ENCODE peak calls at places on chromosome 16, in six cellular contexts. V, C, R, Y, I and Q are unnamed samples. For H3K27me3, the result is how much of the 10 kb centered on the place peaks cover.

GRCh38 chr16:86723699-86724098 is 145.3 kb downstream of the FOXL1 start:
- DNase-seq in V (no peak), I (no peak), C (no peak), Y (no peak), R (no peak), Q (no peak)

GRCh38 chr16:30767767-30768465 is 5.8 kb downstream of the RNF40 start:
- DNase-seq in I (peak), Y (no peak), V (no peak), R (no peak), C (no peak), Q (no peak)

GRCh38 chr16:55559933-55560516 is 6.5 kb upstream of the CAPNS2 start:
- DNase-seq in V (no peak), R (no peak), C (no peak), I (no peak), Y (no peak), Q (no peak)

GRCh38 chr16:8595783-8596182 is 5.5 kb upstream of the TMEM114 start:
- DNase-seq in C (no peak), V (no peak), I (no peak), Y (no peak), R (no peak), Q (no peak)

GRCh38 chr16:78317871-78318270 is 218.4 kb downstream of the WWOX start:
- DNase-seq in R (no peak), V (no peak), I (no peak), C (no peak), Y (no peak), Q (no peak)

GRCh38 chr16:30121741-30122620 is 1.0 kb downstream of the MAPK3 start:
- DNase-seq in V (no peak), Y (peak), C (no peak), R (peak), I (no peak), Q (no peak)

GRCh38 chr16:54244061-54244886 is 42.3 kb downstream of the IRX3 start:
- DNase-seq in Y (no peak), I (no peak), C (peak), R (no peak), V (no peak), Q (no peak)

GRCh38 chr16:50816901-50817555 is 75.1 kb downstream of the CYLD start:
- DNase-seq in V (no peak), R (no peak), I (peak), Y (peak), C (no peak), Q (no peak)

GRCh38 chr16:70529051-70529777 is 5.6 kb downstream of the SF3B3 start:
- DNase-seq in I (no peak), C (no peak), R (no peak), V (no peak), Y (no peak), Q (no peak)

GRCh38 chr16:64481497-64481896 is 640.4 kb downstream of the CDH11 start:
- DNase-seq in I (no peak), V (no peak), Y (no peak), C (no peak), R (no peak), Q (no peak)

GRCh38 chr16:87121816-87122215 is 195.4 kb downstream of the C16orf95 start:
- DNase-seq in V (no peak), C (no peak), I (no peak), R (no peak), Y (no peak), Q (no peak)

GRCh38 chr16:14244344-14245010 is 173.4 kb downstream of the MRTFB start:
- DNase-seq in R (no peak), C (no peak), V (no peak), Y (no peak), I (no peak), Q (no peak)

GRCh38 chr16:74603848-74604247 is 3.1 kb downstream of the GLG1 start:
- DNase-seq in V (no peak), C (no peak), I (no peak), R (peak), Y (no peak), Q (no peak)

GRCh38 chr16:20026673-20027072 is 47.0 kb downstream of the GPR139 start:
- DNase-seq in Y (no peak), I (no peak), C (no peak), V (no peak), R (no peak), Q (no peak)

GRCh38 chr16:47731252-47731651 is 270.1 kb downstream of the PHKB start:
- DNase-seq in R (peak), V (peak), I (no peak), Y (no peak), C (no peak), Q (no peak)

GRCh38 chr16:4900750-4901149 is 36.2 kb downstream of the PPL start:
- DNase-seq in R (no peak), Y (no peak), C (no peak), I (no peak), V (no peak), Q (no peak)

GRCh38 chr16:87931504-87931903 is 4.8 kb downstream of the CA5A start:
- DNase-seq in V (no peak), R (no peak), Y (no peak), C (no peak), I (no peak), Q (no peak)

GRCh38 chr16:11384184-11384955 is 39.1 kb downstream of the RMI2 start:
- DNase-seq in C (no peak), R (no peak), V (no peak), I (no peak), Y (no peak), Q (no peak)

GRCh38 chr16:24729967-24730815 is 740 bp downstream of the TNRC6A start:
- DNase-seq in C (peak), R (peak), V (no peak), Y (peak), I (no peak), Q (peak)

GRCh38 chr16:82425661-82426060 is 201.1 kb upstream of the CDH13 start:
- DNase-seq in I (no peak), C (no peak), V (no peak), R (no peak), Y (no peak), Q (no peak)

GRCh38 chr16:51538707-51539604 is 387.9 kb upstream of the SALL1 start:
- DNase-seq in Y (no peak), R (peak), I (no peak), V (no peak), C (peak), Q (no peak)

GRCh38 chr16:6636457-6636856 is 696.2 kb upstream of the RBFOX1 start:
- DNase-seq in Y (no peak), I (no peak), V (no peak), C (no peak), R (no peak), Q (no peak)

GRCh38 chr16:84514295-84514873 is 9.9 kb upstream of the MEAK7 start:
- DNase-seq in V (no peak), R (no peak), C (no peak), Y (no peak), I (no peak), Q (no peak)

GRCh38 chr16:53852678-53853077 is 148.7 kb downstream of the FTO start:
- DNase-seq in V (no peak), C (no peak), R (no peak), Y (no peak), I (no peak), Q (no peak)

GRCh38 chr16:1026784-1027415 is 45.3 kb downstream of the SOX8 start:
- DNase-seq in C (no peak), R (no peak), V (peak), I (no peak), Y (no peak), Q (no peak)
- H3K27ac ChIP-seq in C (no peak), R (no peak), V (peak), I (no peak), Y (no peak), Q (no peak)

GRCh38 chr16:56789360-56789759 is 59.4 kb downstream of the NUP93 start:
- DNase-seq in C (peak), V (no peak), R (peak), I (no peak), Y (peak), Q (peak)
- TF ChIP-seq CTCF in C (peak), V (no peak), R (peak), I (peak), Y (no peak), Q (peak)

GRCh38 chr16:1280783-1281182 is 24.9 kb downstream of the TPSD1 start:
- DNase-seq in Y (no peak), C (no peak), I (no peak), R (no peak), V (no peak), Q (no peak)
- H3K27me3 ChIP-seq in Y (under half), C (under half), I (under half), R (under half), V (under half), Q (under half)

DNA sequence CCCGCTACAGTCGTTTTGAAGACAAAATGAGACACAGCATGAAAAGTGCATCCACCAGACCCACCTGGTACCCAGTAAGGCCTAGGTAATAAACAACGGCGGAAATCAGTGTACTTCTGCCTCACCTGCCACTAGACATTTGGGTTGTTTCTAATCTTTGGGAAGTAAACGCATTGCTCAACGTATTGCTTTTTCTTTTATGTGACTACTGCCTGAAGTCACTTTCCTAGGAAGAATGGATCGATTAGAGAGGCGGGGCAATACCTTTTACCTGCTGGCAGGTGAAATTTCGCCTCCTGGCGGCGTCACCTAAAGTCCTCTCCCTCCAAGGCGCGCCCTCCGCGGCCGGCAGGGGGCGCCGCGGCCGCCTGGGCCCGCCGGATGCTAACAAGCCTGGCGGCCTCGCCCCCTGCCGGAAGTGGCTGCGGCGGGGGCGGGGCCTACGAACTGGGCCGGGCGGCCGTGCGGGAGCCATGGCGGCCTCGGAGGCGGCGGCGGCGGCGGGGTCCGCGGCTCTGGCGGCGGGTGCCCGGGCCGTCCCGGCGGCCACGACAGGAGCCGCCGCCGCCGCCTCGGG is at the start of gene ATMIN:
- DNase-seq in V (peak), I (peak), Y (peak), R (peak), C (peak), Q (peak)
- H3K27ac ChIP-seq in V (peak), I (peak), Y (no peak), R (peak), C (peak), Q (peak)

GRCh38 chr16:3859875-3860274 is 20.6 kb downstream of the CREBBP start:
- DNase-seq in Y (no peak), R (no peak), C (no peak), I (no peak), V (no peak), Q (no peak)
- TF ChIP-seq CTCF in Y (no peak), R (no peak), C (no peak), I (no peak), V (no peak), Q (no peak)